ENCODE peak calls at places on chromosome 9, in nine cellular contexts. One of them, this sample, is unnamed.

GRCh38 chr9:137028281-137029057 is 432 bp upstream of the ABCA2 start:
- DNase-seq in lower leg skin: no peak
- DNase-seq in stomach: peak; percentile 78
- DNase-seq in CD8-positive, alpha-beta T cell: peak; percentile 65
- DNase-seq in thoracic aorta: no peak
- DNase-seq in cardiac fibroblast: peak; percentile 26
- DNase-seq in heart left ventricle: peak; percentile 82
- DNase-seq in heart right ventricle: peak; percentile 54
- DNase-seq in upper lobe of left lung: peak; percentile 95
- DNase-seq in this sample: no peak

GRCh38 chr9:85178486-85178885 is 509.0 kb downstream of the NTRK2 start:
- DNase-seq in upper lobe of left lung: no peak
- DNase-seq in thoracic aorta: no peak
- DNase-seq in stomach: no peak
- DNase-seq in heart left ventricle: no peak
- DNase-seq in CD8-positive, alpha-beta T cell: no peak
- DNase-seq in cardiac fibroblast: no peak
- DNase-seq in lower leg skin: no peak
- DNase-seq in heart right ventricle: no peak
- DNase-seq in this sample: no peak

GRCh38 chr9:69658987-69659677 is 13.0 kb downstream of the APBA1 start:
- DNase-seq in upper lobe of left lung: no peak
- DNase-seq in lower leg skin: no peak
- DNase-seq in heart left ventricle: no peak
- DNase-seq in heart right ventricle: no peak
- DNase-seq in thoracic aorta: no peak
- DNase-seq in cardiac fibroblast: no peak
- DNase-seq in stomach: no peak
- DNase-seq in CD8-positive, alpha-beta T cell: no peak
- DNase-seq in this sample: no peak

GRCh38 chr9:98171176-98171925 is 21.1 kb downstream of the CORO2A start:
- DNase-seq in CD8-positive, alpha-beta T cell: no peak
- DNase-seq in heart left ventricle: no peak
- DNase-seq in thoracic aorta: no peak
- DNase-seq in cardiac fibroblast: no peak
- DNase-seq in stomach: no peak
- DNase-seq in upper lobe of left lung: no peak
- DNase-seq in heart right ventricle: no peak
- DNase-seq in lower leg skin: no peak
- DNase-seq in this sample: no peak

GRCh38 chr9:108272350-108272899 is 583.4 kb downstream of the ACTL7B start:
- DNase-seq in heart left ventricle: peak; percentile 62
- DNase-seq in CD8-positive, alpha-beta T cell: no peak
- DNase-seq in stomach: peak; percentile 62
- DNase-seq in lower leg skin: no peak
- DNase-seq in heart right ventricle: peak; percentile 43
- DNase-seq in thoracic aorta: no peak
- DNase-seq in upper lobe of left lung: no peak
- DNase-seq in cardiac fibroblast: peak; percentile 69
- DNase-seq in this sample: peak; percentile 69

GRCh38 chr9:86185872-86186271 is 73.6 kb downstream of the C9orf153 start:
- DNase-seq in upper lobe of left lung: no peak
- DNase-seq in cardiac fibroblast: peak; percentile 6
- DNase-seq in heart left ventricle: no peak
- DNase-seq in heart right ventricle: no peak
- DNase-seq in stomach: no peak
- DNase-seq in thoracic aorta: no peak
- DNase-seq in lower leg skin: no peak
- DNase-seq in CD8-positive, alpha-beta T cell: no peak
- DNase-seq in this sample: peak; percentile 29

GRCh38 chr9:133252301-133252776 is 22.7 kb downstream of the ABO start:
- DNase-seq in stomach: peak; percentile 73
- DNase-seq in heart right ventricle: no peak
- DNase-seq in heart left ventricle: no peak
- DNase-seq in CD8-positive, alpha-beta T cell: no peak
- DNase-seq in lower leg skin: peak; percentile 87
- DNase-seq in thoracic aorta: no peak
- DNase-seq in cardiac fibroblast: no peak
- DNase-seq in upper lobe of left lung: peak; percentile 79
- DNase-seq in this sample: no peak

GRCh38 chr9:79395691-79396558 is 175.8 kb upstream of the TLE4 start:
- DNase-seq in CD8-positive, alpha-beta T cell: no peak
- DNase-seq in heart right ventricle: no peak
- DNase-seq in cardiac fibroblast: no peak
- DNase-seq in heart left ventricle: no peak
- DNase-seq in upper lobe of left lung: no peak
- DNase-seq in stomach: no peak
- DNase-seq in lower leg skin: no peak
- DNase-seq in thoracic aorta: no peak
- DNase-seq in this sample: no peak

GRCh38 chr9:85941617-85941930 is 628 bp downstream of the NAA35 start:
- DNase-seq in stomach: no peak
- DNase-seq in heart left ventricle: no peak
- DNase-seq in CD8-positive, alpha-beta T cell: no peak
- DNase-seq in thoracic aorta: no peak
- DNase-seq in lower leg skin: peak; percentile 85
- DNase-seq in cardiac fibroblast: peak; percentile 16
- DNase-seq in upper lobe of left lung: no peak
- DNase-seq in heart right ventricle: no peak
- DNase-seq in this sample: peak; percentile 2

GRCh38 chr9:84076359-84076758 is 95.8 kb downstream of the RMI1 start:
- DNase-seq in upper lobe of left lung: no peak
- DNase-seq in heart right ventricle: no peak
- DNase-seq in CD8-positive, alpha-beta T cell: no peak
- DNase-seq in cardiac fibroblast: no peak
- DNase-seq in stomach: no peak
- DNase-seq in heart left ventricle: no peak
- DNase-seq in lower leg skin: no peak
- DNase-seq in thoracic aorta: no peak
- DNase-seq in this sample: no peak

GRCh38 chr9:91915524-91916266 is 34.3 kb downstream of the ROR2 start:
- DNase-seq in lower leg skin: peak; percentile 48
- DNase-seq in heart right ventricle: no peak
- DNase-seq in upper lobe of left lung: no peak
- DNase-seq in heart left ventricle: no peak
- DNase-seq in CD8-positive, alpha-beta T cell: no peak
- DNase-seq in thoracic aorta: no peak
- DNase-seq in cardiac fibroblast: no peak
- DNase-seq in stomach: no peak
- DNase-seq in this sample: no peak

GRCh38 chr9:136762915-136763648 is 1.2 kb downstream of the LCN15 start:
- DNase-seq in stomach: peak; percentile 56
- DNase-seq in cardiac fibroblast: no peak
- DNase-seq in thoracic aorta: no peak
- DNase-seq in upper lobe of left lung: peak; percentile 87
- DNase-seq in heart left ventricle: no peak
- DNase-seq in CD8-positive, alpha-beta T cell: peak; percentile 44
- DNase-seq in heart right ventricle: peak; percentile 42
- DNase-seq in lower leg skin: no peak
- DNase-seq in this sample: peak; percentile 17

GRCh38 chr9:4297151-4297794 is 2.6 kb downstream of the GLIS3 start:
- DNase-seq in heart left ventricle: peak; percentile 83
- DNase-seq in lower leg skin: peak; percentile 95
- DNase-seq in heart right ventricle: peak; percentile 74
- DNase-seq in cardiac fibroblast: peak; percentile 95
- DNase-seq in thoracic aorta: peak; percentile 62
- DNase-seq in CD8-positive, alpha-beta T cell: peak; percentile 31
- DNase-seq in upper lobe of left lung: no peak
- DNase-seq in stomach: peak; percentile 67
- DNase-seq in this sample: peak; percentile 95

GRCh38 chr9:112174223-112174964 is 703 bp downstream of the SUSD1 start:
- DNase-seq in heart right ventricle: peak; percentile 48
- DNase-seq in thoracic aorta: no peak
- DNase-seq in heart left ventricle: peak; percentile 77
- DNase-seq in stomach: peak; percentile 79
- DNase-seq in CD8-positive, alpha-beta T cell: peak; percentile 72
- DNase-seq in upper lobe of left lung: peak; percentile 95
- DNase-seq in cardiac fibroblast: peak; percentile 47
- DNase-seq in lower leg skin: peak; percentile 89
- DNase-seq in this sample: peak; percentile 25

GRCh38 chr9:12775963-12776774 is 1.3 kb downstream of the LURAP1L start:
- DNase-seq in stomach: peak; percentile 82
- DNase-seq in upper lobe of left lung: peak; percentile 86
- DNase-seq in heart left ventricle: peak; percentile 90
- DNase-seq in thoracic aorta: peak; percentile 31
- DNase-seq in cardiac fibroblast: peak; percentile 93
- DNase-seq in lower leg skin: peak; percentile 96
- DNase-seq in heart right ventricle: peak; percentile 82
- DNase-seq in CD8-positive, alpha-beta T cell: no peak
- DNase-seq in this sample: peak; percentile 92

GRCh38 chr9:130058154-130058553 is 4.4 kb downstream of the GPR107 start:
- DNase-seq in lower leg skin: no peak
- DNase-seq in heart left ventricle: no peak
- DNase-seq in CD8-positive, alpha-beta T cell: no peak
- DNase-seq in upper lobe of left lung: no peak
- DNase-seq in heart right ventricle: no peak
- DNase-seq in thoracic aorta: no peak
- DNase-seq in cardiac fibroblast: no peak
- DNase-seq in stomach: no peak
- DNase-seq in this sample: no peak

DNA sequence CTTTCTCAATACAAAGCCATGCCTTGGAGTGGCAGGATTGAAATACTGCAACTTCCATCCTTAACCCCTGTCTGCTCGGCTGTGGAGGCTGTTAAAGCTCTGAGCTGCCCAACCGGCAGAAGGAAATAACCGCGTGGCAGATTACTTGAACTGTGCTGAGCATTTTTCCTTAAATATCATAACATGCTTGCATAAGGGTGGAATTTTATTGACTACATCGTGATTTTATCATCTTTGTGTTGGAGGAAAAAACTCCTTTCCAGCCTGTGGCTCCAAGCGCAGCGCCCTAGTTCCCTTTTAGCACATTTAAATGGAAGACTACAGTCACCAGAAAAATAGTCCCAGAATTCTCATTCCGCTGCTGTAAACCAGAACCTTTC is 1.6 kb downstream of the SHC3 start:
- DNase-seq in thoracic aorta: no peak
- DNase-seq in heart left ventricle: no peak
- DNase-seq in lower leg skin: peak; percentile 53
- DNase-seq in heart right ventricle: no peak
- DNase-seq in CD8-positive, alpha-beta T cell: no peak
- DNase-seq in stomach: no peak
- DNase-seq in cardiac fibroblast: peak; percentile 66
- DNase-seq in upper lobe of left lung: no peak
- DNase-seq in this sample: peak; percentile 47
- H3K4me3 ChIP-seq in thoracic aorta: peak overlapping the region; percentile 67
- H3K4me3 ChIP-seq in heart left ventricle: no peak overlapping the region
- H3K4me3 ChIP-seq in lower leg skin: peak overlapping the region; percentile 47
- H3K4me3 ChIP-seq in heart right ventricle: peak overlapping the region; percentile 54
- H3K4me3 ChIP-seq in CD8-positive, alpha-beta T cell: no peak overlapping the region
- H3K4me3 ChIP-seq in stomach: peak overlapping the region; percentile 51
- H3K4me3 ChIP-seq in cardiac fibroblast: peak overlapping the region; percentile 67
- H3K4me3 ChIP-seq in upper lobe of left lung: peak overlapping the region; percentile 59
- H3K4me3 ChIP-seq in this sample: peak overlapping the region; percentile 59

GRCh38 chr9:121769939-121770338 is 118.5 kb downstream of the DAB2IP start:
- DNase-seq in cardiac fibroblast: no peak
- DNase-seq in stomach: no peak
- DNase-seq in thoracic aorta: no peak
- DNase-seq in heart right ventricle: no peak
- DNase-seq in CD8-positive, alpha-beta T cell: no peak
- DNase-seq in lower leg skin: no peak
- DNase-seq in heart left ventricle: no peak
- DNase-seq in upper lobe of left lung: no peak
- DNase-seq in this sample: no peak
- TF ChIP-seq CTCF in cardiac fibroblast: no peak
- TF ChIP-seq CTCF in stomach: no peak
- TF ChIP-seq CTCF in thoracic aorta: no peak
- TF ChIP-seq CTCF in heart right ventricle: no peak
- TF ChIP-seq CTCF in CD8-positive, alpha-beta T cell: no peak
- TF ChIP-seq CTCF in lower leg skin: no peak
- TF ChIP-seq CTCF in heart left ventricle: no peak
- TF ChIP-seq CTCF in upper lobe of left lung: no peak
- TF ChIP-seq CTCF in this sample: no peak

DNA sequence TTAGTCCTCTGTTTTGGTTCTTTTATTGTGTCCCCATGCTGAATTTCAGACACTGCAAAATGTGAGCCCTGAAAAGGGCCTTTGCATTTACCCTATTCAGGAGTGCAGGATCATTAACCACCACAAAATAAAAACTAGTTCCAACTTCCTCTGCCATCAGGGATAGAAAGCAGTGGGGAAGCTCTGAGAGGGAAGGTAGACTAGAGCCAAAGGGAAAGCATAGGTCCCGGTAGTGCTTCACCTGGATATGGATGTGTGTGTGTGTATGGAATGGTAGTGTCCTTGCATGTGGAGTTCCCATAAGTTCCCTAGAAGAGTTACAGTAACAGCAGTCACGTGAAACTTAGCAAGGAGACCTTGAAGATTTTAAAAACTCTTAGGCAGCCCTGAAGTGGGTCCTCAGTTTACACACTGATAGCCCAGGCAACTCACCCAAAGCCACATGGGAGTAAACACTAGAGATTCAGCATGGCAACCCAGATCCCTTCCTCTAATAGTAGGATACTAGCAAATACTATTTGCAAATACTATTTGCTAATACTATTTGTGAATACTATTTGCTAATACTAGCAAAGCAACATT is 70.2 kb upstream of the IFNE start:
- DNase-seq in heart right ventricle: no peak
- DNase-seq in CD8-positive, alpha-beta T cell: no peak
- DNase-seq in stomach: no peak
- DNase-seq in cardiac fibroblast: no peak
- DNase-seq in upper lobe of left lung: no peak
- DNase-seq in heart left ventricle: no peak
- DNase-seq in lower leg skin: no peak
- DNase-seq in thoracic aorta: no peak
- DNase-seq in this sample: no peak
- H3K4me3 ChIP-seq in heart right ventricle: no peak overlapping the region
- H3K4me3 ChIP-seq in CD8-positive, alpha-beta T cell: no peak overlapping the region
- H3K4me3 ChIP-seq in stomach: no peak overlapping the region
- H3K4me3 ChIP-seq in cardiac fibroblast: no peak overlapping the region
- H3K4me3 ChIP-seq in upper lobe of left lung: no peak overlapping the region
- H3K4me3 ChIP-seq in heart left ventricle: no peak overlapping the region
- H3K4me3 ChIP-seq in lower leg skin: no peak overlapping the region
- H3K4me3 ChIP-seq in thoracic aorta: no peak overlapping the region
- H3K4me3 ChIP-seq in this sample: no peak overlapping the region

GRCh38 chr9:122246666-122247065 is 17.9 kb upstream of the LHX6 start:
- DNase-seq in cardiac fibroblast: no peak
- DNase-seq in heart left ventricle: no peak
- DNase-seq in stomach: no peak
- DNase-seq in CD8-positive, alpha-beta T cell: no peak
- DNase-seq in thoracic aorta: no peak
- DNase-seq in upper lobe of left lung: no peak
- DNase-seq in lower leg skin: no peak
- DNase-seq in heart right ventricle: no peak
- DNase-seq in this sample: no peak

GRCh38 chr9:122239722-122240121 is 11.0 kb upstream of the LHX6 start:
- DNase-seq in thoracic aorta: no peak
- DNase-seq in stomach: no peak
- DNase-seq in heart left ventricle: peak; percentile 62
- DNase-seq in heart right ventricle: peak; percentile 59
- DNase-seq in lower leg skin: no peak
- DNase-seq in CD8-positive, alpha-beta T cell: no peak
- DNase-seq in cardiac fibroblast: no peak
- DNase-seq in upper lobe of left lung: no peak
- DNase-seq in this sample: no peak

GRCh38 chr9:122248448-122248865 is 16.2 kb downstream of the RBM18 start:
- DNase-seq in CD8-positive, alpha-beta T cell: no peak
- DNase-seq in thoracic aorta: no peak
- DNase-seq in upper lobe of left lung: no peak
- DNase-seq in heart left ventricle: no peak
- DNase-seq in heart right ventricle: no peak
- DNase-seq in lower leg skin: no peak
- DNase-seq in stomach: no peak
- DNase-seq in cardiac fibroblast: no peak
- DNase-seq in this sample: no peak

GRCh38 chr9:122244349-122244748 is 15.6 kb upstream of the LHX6 start:
- DNase-seq in upper lobe of left lung: no peak
- DNase-seq in CD8-positive, alpha-beta T cell: no peak
- DNase-seq in thoracic aorta: no peak
- DNase-seq in cardiac fibroblast: no peak
- DNase-seq in heart right ventricle: no peak
- DNase-seq in stomach: no peak
- DNase-seq in heart left ventricle: no peak
- DNase-seq in lower leg skin: no peak
- DNase-seq in this sample: no peak
- TF ChIP-seq CTCF in upper lobe of left lung: no peak
- TF ChIP-seq CTCF in CD8-positive, alpha-beta T cell: no peak
- TF ChIP-seq CTCF in thoracic aorta: no peak
- TF ChIP-seq CTCF in cardiac fibroblast: no peak
- TF ChIP-seq CTCF in heart right ventricle: no peak
- TF ChIP-seq CTCF in stomach: no peak
- TF ChIP-seq CTCF in heart left ventricle: no peak
- TF ChIP-seq CTCF in lower leg skin: no peak
- TF ChIP-seq CTCF in this sample: no peak